ENCODE peak calls at places on chromosomes 16 and 17, in five cellular contexts. S is GM12878, L is HepG2, T is K562, Z is upper lobe of left lung. I is an unnamed sample.

GRCh38 chr17:67431210-67432015 is 54.3 kb downstream of the PITPNC1 start:
- ATAC-seq in S (peak), L (no peak), T (no peak), Z (no peak), I (no peak)

GRCh38 chr16:67886387-67886786 is 1.7 kb downstream of the NRN1L start:
- ATAC-seq in S (no peak), L (no peak), T (no peak), Z (peak), I (no peak)

GRCh38 chr17:51036084-51036483 is 84.6 kb downstream of the SPAG9 start:
- ATAC-seq in S (peak), L (no peak), T (no peak), Z (no peak), I (no peak)

GRCh38 chr17:65283704-65284103 is 146.5 kb downstream of the RGS9 start:
- ATAC-seq in S (no peak), L (no peak), T (no peak), Z (no peak), I (no peak)

GRCh38 chr16:85995591-85996461 is 96.9 kb downstream of the IRF8 start:
- ATAC-seq in S (peak), L (no peak), T (no peak), Z (no peak), I (no peak)

GRCh38 chr17:81498953-81499600 is 13.5 kb downstream of the ACTG1 start:
- ATAC-seq in S (no peak), L (peak), T (no peak), Z (peak), I (no peak)

GRCh38 chr16:78142784-78143183 is 43.3 kb downstream of the WWOX start:
- ATAC-seq in S (no peak), L (no peak), T (no peak), Z (no peak), I (no peak)

GRCh38 chr17:57391076-57391825 is 134.9 kb downstream of the MSI2 start:
- ATAC-seq in S (no peak), L (no peak), T (no peak), Z (no peak), I (no peak)

GRCh38 chr17:40825596-40825995 is 3.2 kb upstream of the KRT10 start:
- ATAC-seq in S (no peak), L (no peak), T (no peak), Z (no peak), I (no peak)

GRCh38 chr16:29641561-29641960 is 21.5 kb upstream of the SPN start:
- ATAC-seq in S (peak), L (peak), T (peak), Z (no peak), I (no peak)

GRCh38 chr17:40474419-40475002 is 26.9 kb downstream of the TNS4 start:
- ATAC-seq in S (no peak), L (no peak), T (peak), Z (no peak), I (no peak)

GRCh38 chr16:10688291-10688690 is 6.4 kb downstream of the TEKT5 start:
- ATAC-seq in S (no peak), L (no peak), T (no peak), Z (peak), I (no peak)

GRCh38 chr17:46061435-46061834 is 62.4 kb downstream of the STH start:
- ATAC-seq in S (no peak), L (peak), T (peak), Z (no peak), I (no peak)

GRCh38 chr17:21374455-21375161 is 1.5 kb upstream of the KCNJ12 start:
- ATAC-seq in S (peak), L (no peak), T (no peak), Z (no peak), I (no peak)

GRCh38 chr17:37088459-37088858 is 139.7 kb downstream of the AATF start:
- ATAC-seq in S (no peak), L (no peak), T (no peak), Z (no peak), I (no peak)

GRCh38 chr16:8663192-8664089 is 11.0 kb upstream of the ABAT start:
- ATAC-seq in S (peak), L (no peak), T (no peak), Z (no peak), I (no peak)

GRCh38 chr17:82583720-82584234 is 64.2 kb downstream of the FOXK2 start:
- ATAC-seq in S (no peak), L (peak), T (no peak), Z (peak), I (no peak)

GRCh38 chr17:4858068-4858879 is 25.1 kb downstream of the MINK1 start:
- ATAC-seq in S (no peak), L (peak), T (no peak), Z (no peak), I (peak)

GRCh38 chr16:55905651-55906050 is 30.5 kb upstream of the CES5A start:
- ATAC-seq in S (no peak), L (no peak), T (no peak), Z (no peak), I (no peak)

GRCh38 chr16:89736554-89736953 is 15.2 kb downstream of the ZNF276 start:
- ATAC-seq in S (no peak), L (no peak), T (no peak), Z (no peak), I (no peak)

GRCh38 chr16:88500255-88500661 is 47.2 kb downstream of the ZFPM1 start:
- ATAC-seq in S (no peak), L (no peak), T (no peak), Z (no peak), I (no peak)

GRCh38 chr16:57155702-57156350 is 30.0 kb downstream of the PSME3IP1 start:
- ATAC-seq in S (no peak), L (peak), T (no peak), Z (no peak), I (no peak)

GRCh38 chr16:68077866-68078725 is 7.1 kb upstream of the NFATC3 start:
- ATAC-seq in S (no peak), L (no peak), T (no peak), Z (no peak), I (no peak)

GRCh38 chr17:47665655-47666054 is 15.9 kb downstream of the KPNB1 start:
- ATAC-seq in S (no peak), L (no peak), T (no peak), Z (no peak), I (peak)

GRCh38 chr17:47669060-47669459 is 19.3 kb downstream of the KPNB1 start:
- ATAC-seq in S (no peak), L (no peak), T (no peak), Z (no peak), I (no peak)

GRCh38 chr17:47670064-47670463 is 20.3 kb downstream of the KPNB1 start:
- ATAC-seq in S (no peak), L (no peak), T (no peak), Z (peak), I (no peak)

GRCh38 chr17:47660064-47660492 is 10.4 kb downstream of the KPNB1 start:
- ATAC-seq in S (peak), L (no peak), T (no peak), Z (no peak), I (no peak)

GRCh38 chr17:47663997-47664941 is 14.6 kb downstream of the KPNB1 start:
- ATAC-seq in S (peak), L (peak), T (peak), Z (peak), I (peak)
- TF ChIP-seq POLR2A in S (peak), L (no peak), T (no peak), Z (no peak), I (no peak)

DNA sequence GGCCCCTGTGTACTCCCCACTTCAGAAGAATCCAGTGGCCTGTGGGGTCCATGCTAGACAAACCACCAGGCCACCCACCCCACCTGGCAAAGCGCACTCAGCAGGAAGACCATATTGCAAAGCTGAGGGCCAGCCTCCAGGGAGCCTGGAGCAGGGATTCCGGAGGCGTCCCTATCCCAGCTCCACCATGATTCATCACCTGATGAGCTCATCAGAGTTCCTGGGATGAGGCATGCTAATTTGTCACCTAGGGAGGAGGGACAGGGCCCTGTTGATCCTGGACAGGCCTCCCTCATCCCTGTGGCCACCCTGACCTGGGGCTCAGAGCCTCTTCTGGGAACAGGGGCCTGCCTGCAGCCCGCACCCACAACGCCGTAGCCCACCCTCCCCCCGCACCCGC is 131.6 kb upstream of the PLCG2 start:
- ATAC-seq in S (no peak), L (peak), T (no peak), Z (no peak), I (no peak)
- TF ChIP-seq POLR2AphosphoS5 in S (no peak), L (no peak), T (no peak), Z (no peak), I (peak)

DNA sequence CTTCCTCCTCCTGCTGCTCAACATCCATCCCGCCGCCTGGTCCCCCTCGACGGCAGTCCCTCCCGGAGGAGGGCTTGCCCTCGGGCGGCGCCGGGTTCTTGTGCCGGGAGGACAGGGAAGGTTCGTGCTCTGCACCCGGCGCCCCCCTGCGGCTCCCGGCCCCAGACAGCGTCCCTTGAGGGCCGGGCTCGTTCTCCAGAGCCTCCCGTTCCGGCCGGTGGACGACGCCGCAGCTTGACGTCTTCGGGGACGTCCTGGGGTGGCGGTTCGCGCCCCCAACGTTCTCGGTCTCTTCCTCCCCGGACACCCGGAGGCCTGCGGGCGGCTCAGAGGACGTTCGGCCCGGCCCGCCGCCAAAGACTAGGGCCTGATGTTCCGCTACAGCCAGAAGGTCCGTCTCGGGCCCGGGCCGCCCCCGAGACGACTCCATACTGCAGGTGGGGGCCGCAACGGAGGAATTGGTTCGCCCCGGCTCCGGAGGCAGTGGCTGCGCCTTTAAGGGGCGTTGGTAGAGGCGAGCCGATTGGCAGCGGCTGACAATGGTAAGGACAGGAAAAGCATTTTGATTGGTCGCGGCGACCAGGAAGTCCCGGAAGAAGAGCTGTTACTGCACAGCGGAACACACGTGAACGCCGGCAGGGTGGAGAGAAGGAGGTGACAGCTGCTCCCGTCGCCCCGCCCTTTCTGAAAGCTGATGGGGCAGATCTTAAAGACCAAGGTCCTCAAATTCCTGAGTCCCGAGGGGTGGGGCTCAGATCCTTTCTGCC is at the start of gene BORCS6:
- ATAC-seq in S (peak), L (peak), T (peak), Z (peak), I (peak)
- TF ChIP-seq EP300 in S (no peak), L (no peak), T (no peak), Z (no peak), I (no peak)

GRCh38 chr16:27313422-27314160 is at the start of gene IL4R:
- ATAC-seq in S (peak), L (peak), T (peak), Z (peak), I (peak)

GRCh38 chr16:27314986-27315332 is 1.2 kb downstream of the IL4R start:
- ATAC-seq in S (no peak), L (no peak), T (no peak), Z (no peak), I (no peak)

GRCh38 chr16:27312580-27313421 is 973 bp upstream of the IL4R start:
- ATAC-seq in S (no peak), L (no peak), T (no peak), Z (no peak), I (no peak)

GRCh38 chr16:27315333-27316037 is 1.7 kb downstream of the IL4R start:
- ATAC-seq in S (peak), L (no peak), T (no peak), Z (peak), I (peak)

DNA sequence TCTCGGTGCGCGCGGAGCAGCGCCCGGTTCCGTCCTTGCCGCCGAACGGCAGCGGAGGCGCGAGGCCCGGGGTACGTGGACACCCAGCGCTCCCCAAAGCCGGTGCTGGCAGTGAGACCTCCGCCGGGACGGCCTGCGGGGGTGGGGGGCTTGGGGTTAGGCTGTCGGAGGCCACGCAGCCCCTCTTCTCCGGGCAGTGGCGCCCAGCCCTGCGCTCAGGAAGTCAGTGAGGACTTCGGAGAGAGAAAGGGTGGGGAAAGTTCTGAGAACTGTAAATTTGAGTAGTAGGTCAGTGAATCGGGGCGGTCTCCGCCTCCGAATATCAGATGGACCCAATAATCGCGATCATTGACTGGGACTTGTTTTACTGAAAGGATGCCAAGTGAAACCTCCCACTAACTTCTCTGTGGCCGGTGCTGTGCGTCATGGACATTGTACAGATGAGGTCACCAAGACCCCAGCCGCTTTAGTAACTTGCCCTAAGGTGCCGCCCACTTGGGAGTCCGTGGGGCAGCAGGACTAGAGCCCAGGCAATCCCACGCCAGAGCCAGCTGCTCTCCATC is 468 bp downstream of the IL4R start:
- ATAC-seq in S (peak), L (peak), T (peak), Z (peak), I (peak)
- TF ChIP-seq POLR2A in S (peak), L (no peak), T (no peak), Z (no peak), I (no peak)

GRCh38 chr17:80195671-80196529 is 24.2 kb downstream of the SGSH start:
- ATAC-seq in S (peak), L (peak), T (peak), Z (no peak), I (no peak)
- TF ChIP-seq POLR2AphosphoS5 in S (no peak), L (no peak), T (no peak), Z (no peak), I (no peak)

GRCh38 chr16:27550582-27550920 is 607 bp downstream of the KATNIP start:
- ATAC-seq in S (no peak), L (no peak), T (no peak), Z (no peak), I (no peak)

GRCh38 chr16:27547851-27548250 is 1.9 kb downstream of the GTF3C1 start:
- ATAC-seq in S (no peak), L (no peak), T (no peak), Z (no peak), I (no peak)

GRCh38 chr16:27551046-27551445 is 1.1 kb downstream of the KATNIP start:
- ATAC-seq in S (no peak), L (no peak), T (no peak), Z (no peak), I (no peak)

GRCh38 chr16:27549607-27549856 is 181 bp downstream of the GTF3C1 start:
- ATAC-seq in S (peak), L (peak), T (peak), Z (peak), I (peak)

DNA sequence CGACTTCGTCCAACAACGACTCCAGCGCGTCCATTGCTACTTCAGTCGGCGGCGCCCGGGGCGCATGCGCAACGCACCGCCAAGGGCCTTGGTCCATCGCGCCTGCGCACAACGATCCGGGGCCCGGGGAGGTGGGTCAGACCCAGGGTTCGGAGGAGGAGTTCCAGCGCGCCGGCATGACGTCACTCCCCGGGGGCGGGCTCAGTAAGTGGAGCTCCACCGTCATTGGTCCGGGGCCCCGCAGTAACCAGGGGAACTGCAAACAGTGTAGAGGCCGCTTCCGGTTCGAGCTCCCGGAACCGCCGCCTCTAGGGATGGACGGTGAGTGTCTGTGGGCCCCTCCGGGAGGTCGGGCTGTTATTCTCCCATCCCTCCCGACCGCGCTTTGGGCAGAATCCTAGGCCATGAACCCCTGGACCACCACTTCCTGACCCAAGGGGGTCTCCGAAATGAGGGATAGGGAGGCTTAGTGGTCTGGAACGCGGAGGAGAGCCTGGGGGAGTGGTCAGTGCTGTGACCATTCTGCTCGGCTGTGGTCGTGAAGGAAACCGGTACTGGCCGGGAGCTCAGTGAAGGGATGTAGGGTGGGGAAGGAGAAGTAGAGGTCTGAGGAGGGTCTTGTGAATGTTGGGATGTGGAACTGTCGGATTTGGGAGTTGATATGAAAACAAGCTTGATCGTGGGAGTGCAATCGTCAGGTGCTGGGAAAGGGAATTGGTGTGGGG is at the start of the genes GTF3C1 and KATNIP:
- ATAC-seq in S (peak), L (peak), T (peak), Z (peak), I (peak)
- TF ChIP-seq EP300 in S (no peak), L (no peak), T (no peak), Z (no peak), I (no peak)

GRCh38 chr17:35793257-35793656 is 2.2 kb downstream of the MMP28 start:
- ATAC-seq in S (no peak), L (no peak), T (no peak), Z (no peak), I (no peak)

GRCh38 chr17:35795871-35796265 is 427 bp upstream of the MMP28 start:
- ATAC-seq in S (no peak), L (no peak), T (no peak), Z (no peak), I (no peak)

GRCh38 chr17:35797370-35797769 is 1.9 kb upstream of the MMP28 start:
- ATAC-seq in S (no peak), L (no peak), T (no peak), Z (no peak), I (no peak)

GRCh38 chr17:35796942-35797341 is 1.5 kb upstream of the MMP28 start:
- ATAC-seq in S (no peak), L (no peak), T (no peak), Z (no peak), I (no peak)

GRCh38 chr17:35795007-35795870 is at the start of gene MMP28:
- ATAC-seq in S (peak), L (peak), T (peak), Z (peak), I (peak)
- TF ChIP-seq POLR2A in S (no peak), L (no peak), T (no peak), Z (no peak), I (peak)

DNA sequence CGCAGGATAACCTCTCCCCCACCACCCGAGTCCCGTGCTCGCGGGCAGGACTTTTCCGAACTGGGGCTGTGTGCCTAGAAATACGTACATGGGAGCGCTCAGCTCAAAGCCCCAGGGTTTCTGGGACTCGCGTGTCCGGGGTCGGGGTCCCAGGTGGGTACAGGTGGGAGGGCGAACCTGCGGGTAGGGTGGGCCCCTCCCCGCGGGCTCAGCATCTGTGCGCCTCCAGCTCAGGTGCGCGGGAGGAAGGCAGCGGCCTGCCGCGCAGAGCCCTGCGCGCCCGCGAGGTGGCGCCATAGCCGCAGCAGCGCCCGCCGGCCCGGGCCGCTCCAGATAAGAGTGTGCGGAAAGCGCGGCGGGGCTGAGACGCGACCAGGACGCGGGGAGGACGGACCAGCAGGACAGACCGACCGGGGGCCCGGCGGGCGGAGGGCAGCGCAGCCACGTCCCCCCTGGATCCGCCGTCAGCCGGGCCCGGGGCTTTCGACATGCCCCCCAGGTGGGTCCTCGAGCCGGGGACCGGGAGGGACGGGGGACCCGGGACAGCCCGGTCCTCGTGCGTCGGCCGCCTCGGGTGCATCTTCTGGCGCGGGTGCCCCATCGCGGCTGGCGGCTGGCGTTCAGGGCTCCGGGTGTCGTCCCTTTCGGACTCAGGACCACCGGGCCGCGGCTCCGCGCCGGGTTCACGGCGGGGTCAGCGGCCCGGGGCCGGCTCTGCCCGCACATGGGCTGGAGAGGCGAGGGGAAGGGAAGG is at the start of gene HIC1:
- ATAC-seq in S (peak), L (peak), T (peak), Z (peak), I (peak)
- TF ChIP-seq POLR2AphosphoS5 in S (peak), L (no peak), T (no peak), Z (peak), I (peak)